ENCODE peak calls at places on chromosomes 5 and 9, in eight cellular contexts. W is cardiac muscle cell, L is breast epithelium, A is stomach, I is heart left ventricle, E is mesenchymal stem cell, B is pancreas, Y is fibroblast of lung. Z is an unnamed sample. For H3K4me1 and H3K27me3, the result is how much of the 10 kb centered on the place peaks cover.

GRCh38 chr5:142659405-142659804 is 26.5 kb downstream of the FGF1 start:
- DNase-seq in E (no peak), W (peak), B (no peak), L (no peak), I (no peak), Y (no peak), A (no peak), Z (no peak)

GRCh38 chr5:75365740-75366139 is 28.7 kb downstream of the HMGCR start:
- DNase-seq in I (no peak), A (no peak), B (no peak), L (no peak), E (peak), W (no peak), Y (no peak), Z (no peak)

GRCh38 chr9:137184881-137185660 is 3.3 kb downstream of the ANAPC2 start:
- DNase-seq in B (no peak), E (no peak), W (no peak), Y (no peak), I (no peak), L (no peak), A (no peak), Z (no peak)

GRCh38 chr5:92644271-92644886 is 936.6 kb downstream of the NR2F1-AS1 start:
- DNase-seq in Y (no peak), W (peak), I (no peak), A (no peak), E (no peak), L (no peak), B (no peak), Z (no peak)

GRCh38 chr5:141965071-141965470 is 3.8 kb upstream of the RNF14 start:
- DNase-seq in B (no peak), Y (no peak), A (no peak), I (no peak), L (no peak), E (peak), W (no peak), Z (peak)

GRCh38 chr5:57036621-57037160 is 84.8 kb upstream of the MIER3 start:
- DNase-seq in W (no peak), E (no peak), L (no peak), A (no peak), Y (no peak), B (no peak), I (no peak), Z (no peak)

GRCh38 chr9:77783518-77783917 is 135.4 kb upstream of the GNA14 start:
- DNase-seq in B (no peak), A (no peak), W (peak), E (no peak), Y (no peak), L (no peak), I (no peak), Z (no peak)

GRCh38 chr5:122313001-122313402 is 965 bp downstream of the SNCAIP start:
- DNase-seq in I (peak), W (peak), A (no peak), B (no peak), Y (peak), E (peak), L (no peak), Z (no peak)

GRCh38 chr9:108756746-108757490 is 98.9 kb downstream of the ACTL7B start:
- DNase-seq in A (no peak), L (no peak), W (no peak), B (no peak), I (no peak), E (no peak), Y (no peak), Z (no peak)

GRCh38 chr9:135478858-135479468 is 619 bp upstream of the PPP1R26 start:
- DNase-seq in B (peak), W (peak), A (peak), L (peak), Y (no peak), I (peak), E (peak), Z (no peak)

GRCh38 chr9:86246752-86247161 is 12.7 kb downstream of the C9orf153 start:
- DNase-seq in Y (no peak), E (peak), B (no peak), L (no peak), I (peak), W (peak), A (no peak), Z (no peak)

GRCh38 chr5:73763300-73764032 is 137.5 kb downstream of the ARHGEF28 start:
- DNase-seq in A (no peak), L (no peak), W (no peak), Y (peak), I (no peak), E (peak), B (no peak), Z (peak)

GRCh38 chr5:6355294-6355693 is 23.1 kb downstream of the MED10 start:
- DNase-seq in L (no peak), A (no peak), W (no peak), B (no peak), Y (no peak), I (no peak), E (no peak), Z (no peak)

GRCh38 chr9:127720865-127721227 is 5.0 kb downstream of the TTC16 start:
- DNase-seq in L (no peak), B (no peak), Y (no peak), W (no peak), I (no peak), A (no peak), E (no peak), Z (no peak)

GRCh38 chr9:34200092-34200491 is 21.2 kb downstream of the UBAP1 start:
- DNase-seq in W (no peak), A (no peak), E (no peak), Y (no peak), L (no peak), I (no peak), B (no peak), Z (no peak)

GRCh38 chr9:97640290-97640689 is 6.7 kb downstream of the NCBP1 start:
- DNase-seq in B (no peak), L (no peak), E (peak), Y (no peak), I (no peak), W (peak), A (no peak), Z (no peak)
- H3K4me1 ChIP-seq in B (under half), L (under half), E (under half), Y (under half), I (under half), W (under half), A (under half), Z (under half)

GRCh38 chr9:125538092-125538473 is 168.9 kb downstream of the MAPKAP1 start:
- DNase-seq in L (peak), W (peak), A (peak), Y (peak), B (peak), I (no peak), E (peak), Z (peak)
- H3K27ac ChIP-seq in L (peak), W (no peak), A (no peak), Y (peak), B (peak), I (peak), E (peak), Z (no peak)

GRCh38 chr9:4147476-4148214 is 152.2 kb downstream of the GLIS3 start:
- DNase-seq in B (peak), I (no peak), E (no peak), A (no peak), L (peak), Y (peak), W (peak), Z (no peak)

GRCh38 chr9:4144869-4145268 is 155.0 kb downstream of the GLIS3 start:
- DNase-seq in A (no peak), B (no peak), L (no peak), I (no peak), E (peak), Y (peak), W (no peak), Z (no peak)

GRCh38 chr9:4148215-4148561 is 151.7 kb downstream of the GLIS3 start:
- DNase-seq in E (no peak), B (no peak), A (no peak), L (no peak), Y (no peak), W (no peak), I (no peak), Z (no peak)

GRCh38 chr9:4145482-4145881 is 154.4 kb downstream of the GLIS3 start:
- DNase-seq in L (no peak), A (no peak), W (peak), Y (no peak), I (no peak), E (no peak), B (no peak), Z (no peak)

GRCh38 chr9:4146293-4146692 is 153.6 kb downstream of the GLIS3 start:
- DNase-seq in L (no peak), I (no peak), W (no peak), B (no peak), A (no peak), E (no peak), Y (no peak), Z (no peak)
- H3K27me3 ChIP-seq in L (under half), I (under half), W (under half), B (under half), A (under half), E (under half), Y (under half), Z (under half)

GRCh38 chr5:115393239-115393638 is 96.8 kb upstream of the CCDC112 start:
- DNase-seq in L (no peak), E (no peak), I (no peak), B (no peak), A (no peak), W (no peak), Y (no peak), Z (no peak)
- H3K4me1 ChIP-seq in L (under half), E (under half), I (under half), B (under half), A (under half), W (under half), Y (under half), Z (under half)

DNA sequence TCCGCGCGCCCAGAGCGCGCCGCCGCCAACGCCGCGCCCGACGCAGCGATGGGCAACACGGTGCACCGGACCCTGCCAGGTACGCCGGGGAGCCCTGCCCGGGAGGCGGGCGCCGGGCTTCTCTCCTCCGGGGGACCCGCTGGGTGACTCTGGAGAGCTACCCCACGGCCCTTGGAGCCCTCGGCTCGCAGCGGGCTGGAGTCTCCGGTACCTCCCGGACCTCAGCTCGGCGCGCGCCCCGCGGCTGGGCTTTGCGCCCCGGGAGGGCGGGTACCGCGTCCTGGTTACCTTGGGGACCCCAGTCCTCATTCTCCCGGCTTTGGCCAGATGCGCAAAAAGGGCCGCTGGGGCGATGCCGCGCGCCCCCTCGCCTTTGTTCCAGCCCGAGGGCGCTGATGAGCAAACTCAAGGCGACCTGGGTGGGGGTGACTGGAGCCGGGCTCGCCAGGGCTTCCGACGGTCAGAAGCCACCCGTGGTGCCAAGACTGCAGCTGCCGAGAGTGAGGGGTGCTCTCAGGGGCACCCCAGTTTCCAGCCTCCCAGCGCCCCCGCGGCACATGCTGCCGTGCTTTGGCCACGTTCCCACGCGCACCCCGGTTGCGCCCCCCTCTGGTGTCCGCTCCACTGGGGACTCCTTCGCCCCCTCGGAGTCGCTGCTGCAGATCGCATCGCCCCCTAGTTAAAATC is 439 bp downstream of the NEURL1B start:
- DNase-seq in L (no peak), A (no peak), Y (no peak), B (peak), W (no peak), E (peak), I (no peak), Z (no peak)
- H3K27ac ChIP-seq in L (peak), A (peak), Y (peak), B (peak), W (peak), E (no peak), I (peak), Z (peak)